ENCODE peak calls at places on chromosome 6, in nine cellular contexts. M is OCI-LY7; N is HT-29; G is stimulated activated CD8-positive, alpha-beta memory T cell treated with anti-CD3 and anti-CD28 coated beads, Interleukin-15, amount 100 ng/mL, for 4 hours; X is Daoy; O is epithelial cell of prostate; U is AG09319; C is NCI-H1930; T is dermis blood vessel endothelial cell. F is an unnamed sample.

GRCh38 chr6:24469829-24470228 is 19.5 kb downstream of the GPLD1 start:
- DNase-seq in M (no peak), N (no peak), G (no peak), X (no peak), O (no peak), U (no peak), C (no peak), T (no peak), F (no peak)

GRCh38 chr6:658244-658643 is 1.3 kb upstream of the HUS1B start:
- DNase-seq in M (no peak), N (no peak), G (no peak), X (no peak), O (no peak), U (no peak), C (no peak), T (no peak), F (no peak)

GRCh38 chr6:117513778-117514371 is 31.4 kb downstream of the DCBLD1 start:
- DNase-seq in M (no peak), N (no peak), G (no peak), X (no peak), O (no peak), U (no peak), C (no peak), T (no peak), F (no peak)

GRCh38 chr6:13378669-13379590 is 50.6 kb upstream of the TBC1D7 start:
- DNase-seq in M (peak; percentile 70), N (peak; percentile 76), G (no peak), X (no peak), O (no peak), U (no peak), C (no peak), T (no peak), F (no peak)

GRCh38 chr6:46044876-46045617 is 29.4 kb upstream of the CLIC5 start:
- DNase-seq in M (no peak), N (peak; percentile 61), G (no peak), X (peak; percentile 91), O (peak; percentile 57), U (peak; percentile 8), C (no peak), T (peak; percentile 94), F (no peak)

GRCh38 chr6:106450645-106451044 is 90.1 kb downstream of the CRYBG1 start:
- DNase-seq in M (no peak), N (no peak), G (no peak), X (no peak), O (no peak), U (no peak), C (no peak), T (no peak), F (no peak)

GRCh38 chr6:35311390-35312075 is 13.9 kb downstream of the DEF6 start:
- DNase-seq in M (peak; percentile 82), N (no peak), G (no peak), X (no peak), O (no peak), U (no peak), C (no peak), T (no peak), F (no peak)

GRCh38 chr6:140027239-140027638 is 652.8 kb upstream of the CITED2 start:
- DNase-seq in M (no peak), N (no peak), G (no peak), X (no peak), O (no peak), U (no peak), C (no peak), T (no peak), F (no peak)

GRCh38 chr6:160505970-160506369 is 157.8 kb downstream of the SLC22A3 start:
- DNase-seq in M (no peak), N (no peak), G (no peak), X (no peak), O (no peak), U (no peak), C (no peak), T (no peak), F (no peak)

GRCh38 chr6:44126320-44127149 is 717 bp downstream of the MRPL14 start:
- DNase-seq in M (peak; percentile 53), N (peak; percentile 43), G (peak; percentile 55), X (peak; percentile 84), O (no peak), U (no peak), C (no peak), T (peak; percentile 64), F (no peak)

GRCh38 chr6:135094403-135094821 is 39.8 kb upstream of the HBS1L start:
- DNase-seq in M (no peak), N (peak; percentile 31), G (no peak), X (peak; percentile 18), O (peak; percentile 26), U (no peak), C (no peak), T (no peak), F (no peak)

GRCh38 chr6:34872332-34872731 is 15.5 kb downstream of the TAF11 start:
- DNase-seq in M (no peak), N (no peak), G (no peak), X (no peak), O (no peak), U (no peak), C (no peak), T (no peak), F (no peak)

GRCh38 chr6:117272032-117272866 is 6.9 kb downstream of the VGLL2 start:
- DNase-seq in M (no peak), N (no peak), G (no peak), X (no peak), O (no peak), U (no peak), C (no peak), T (no peak), F (no peak)

GRCh38 chr6:68958327-68958726 is 323.2 kb downstream of the ADGRB3 start:
- DNase-seq in M (peak; percentile 16), N (no peak), G (no peak), X (no peak), O (no peak), U (no peak), C (no peak), T (no peak), F (no peak)

GRCh38 chr6:43831211-43831610 is 61.2 kb downstream of the VEGFA start:
- DNase-seq in M (no peak), N (peak; percentile 46), G (no peak), X (no peak), O (no peak), U (no peak), C (no peak), T (no peak), F (no peak)

GRCh38 chr6:11143394-11144371 is 32.2 kb upstream of the ERVFRD-1 start:
- DNase-seq in M (no peak), N (peak; percentile 75), G (no peak), X (peak; percentile 96), O (peak; percentile 85), U (peak; percentile 41), C (no peak), T (peak; percentile 55), F (peak; percentile 97)

GRCh38 chr6:142478117-142478516 is 176.3 kb downstream of the ADGRG6 start:
- DNase-seq in M (peak; percentile 25), N (peak; percentile 17), G (no peak), X (peak; percentile 53), O (no peak), U (no peak), C (no peak), T (peak; percentile 3), F (no peak)

GRCh38 chr6:130993292-130993765 is 69.7 kb downstream of the EPB41L2 start:
- DNase-seq in M (peak; percentile 48), N (no peak), G (no peak), X (no peak), O (no peak), U (no peak), C (no peak), T (peak; percentile 53), F (no peak)

GRCh38 chr6:1864496-1864895 is 254.8 kb downstream of the FOXC1 start:
- DNase-seq in M (no peak), N (no peak), G (no peak), X (peak; percentile 23), O (no peak), U (no peak), C (no peak), T (no peak), F (no peak)

GRCh38 chr6:14131579-14131978 is 14.0 kb downstream of the CD83 start:
- DNase-seq in M (no peak), N (no peak), G (no peak), X (no peak), O (no peak), U (no peak), C (no peak), T (no peak), F (no peak)

GRCh38 chr6:119241540-119242309 is 107.8 kb downstream of the MAN1A1 start:
- DNase-seq in M (no peak), N (no peak), G (no peak), X (no peak), O (no peak), U (no peak), C (no peak), T (no peak), F (no peak)

GRCh38 chr6:135269399-135270005 is 88.4 kb downstream of the MYB start:
- DNase-seq in M (no peak), N (peak; percentile 51), G (no peak), X (no peak), O (no peak), U (no peak), C (no peak), T (no peak), F (no peak)

GRCh38 chr6:15874821-15875220 is 212.0 kb upstream of the DTNBP1 start:
- DNase-seq in M (no peak), N (no peak), G (no peak), X (no peak), O (peak; percentile 33), U (no peak), C (no peak), T (no peak), F (no peak)

GRCh38 chr6:38187688-38188590 is 368.4 kb downstream of the ZFAND3 start:
- DNase-seq in M (no peak), N (no peak), G (no peak), X (no peak), O (no peak), U (no peak), C (no peak), T (no peak), F (no peak)

GRCh38 chr6:18327621-18328548 is 59.3 kb upstream of the RNF144B start:
- DNase-seq in M (peak; percentile 92), N (no peak), G (no peak), X (no peak), O (no peak), U (no peak), C (no peak), T (peak; percentile 10), F (no peak)